ENCODE peak calls at places on chromosomes 4 and X, in seven cellular contexts. F is cardiac fibroblast, B is fibroblast of lung, H is cardiac muscle cell, D is fibroblast of mammary gland, P is tibial nerve, E is testis. Z is an unnamed sample.
A peak's percentile ranks its signal among the peaks of the same experiment; 100 is the strongest.

GRCh38 chrX:3717742-3718420 is 4.4 kb upstream of the PRKX start:
- DNase-seq in F (peak; percentile 42), B (peak; percentile 32), H (no peak), D (peak; percentile 52), P (no peak), E (no peak), Z (no peak)

GRCh38 chr4:142284402-142285221 is 561.5 kb downstream of the INPP4B start:
- DNase-seq in F (no peak), B (no peak), H (no peak), D (no peak), P (no peak), E (no peak), Z (no peak)

GRCh38 chr4:10856271-10856670 is 171.7 kb upstream of the CLNK start:
- DNase-seq in F (no peak), B (no peak), H (no peak), D (no peak), P (no peak), E (no peak), Z (no peak)

GRCh38 chr4:66373268-66373667 is 703.0 kb upstream of the EPHA5 start:
- DNase-seq in F (peak; percentile 30), B (no peak), H (no peak), D (no peak), P (no peak), E (no peak), Z (no peak)

GRCh38 chrX:118383120-118383519 is 37.2 kb downstream of the WDR44 start:
- DNase-seq in F (peak; percentile 5), B (no peak), H (no peak), D (peak; percentile 11), P (no peak), E (no peak), Z (no peak)

GRCh38 chr4:121376541-121376940 is 4.3 kb downstream of the QRFPR start:
- DNase-seq in F (no peak), B (no peak), H (no peak), D (no peak), P (no peak), E (no peak), Z (no peak)

GRCh38 chr4:41178372-41179085 is 35.8 kb downstream of the APBB2 start:
- DNase-seq in F (peak; percentile 93), B (peak; percentile 95), H (no peak), D (peak; percentile 99), P (no peak), E (no peak), Z (no peak)

GRCh38 chrX:99242001-99242400 is 1168.1 kb downstream of the PCDH19 start:
- DNase-seq in F (no peak), B (no peak), H (no peak), D (no peak), P (no peak), E (no peak), Z (no peak)

GRCh38 chrX:13087322-13088154 is 43.1 kb upstream of the FAM9C start:
- DNase-seq in F (peak; percentile 46), B (no peak), H (no peak), D (no peak), P (no peak), E (no peak), Z (no peak)

GRCh38 chrX:54430519-54430918 is 9.7 kb upstream of the TSR2 start:
- DNase-seq in F (no peak), B (no peak), H (no peak), D (no peak), P (no peak), E (no peak), Z (no peak)

GRCh38 chrX:132490086-132490419 is 1.2 kb upstream of the MBNL3 start:
- DNase-seq in F (no peak), B (no peak), H (no peak), D (no peak), P (no peak), E (no peak), Z (no peak)

GRCh38 chr4:40648141-40648540 is 18.5 kb upstream of the RBM47 start:
- DNase-seq in F (no peak), B (no peak), H (no peak), D (peak; percentile 8), P (no peak), E (no peak), Z (no peak)

GRCh38 chrX:47612418-47612817 is 7.2 kb downstream of the SYN1 start:
- DNase-seq in F (no peak), B (no peak), H (no peak), D (no peak), P (no peak), E (no peak), Z (no peak)

DNA sequence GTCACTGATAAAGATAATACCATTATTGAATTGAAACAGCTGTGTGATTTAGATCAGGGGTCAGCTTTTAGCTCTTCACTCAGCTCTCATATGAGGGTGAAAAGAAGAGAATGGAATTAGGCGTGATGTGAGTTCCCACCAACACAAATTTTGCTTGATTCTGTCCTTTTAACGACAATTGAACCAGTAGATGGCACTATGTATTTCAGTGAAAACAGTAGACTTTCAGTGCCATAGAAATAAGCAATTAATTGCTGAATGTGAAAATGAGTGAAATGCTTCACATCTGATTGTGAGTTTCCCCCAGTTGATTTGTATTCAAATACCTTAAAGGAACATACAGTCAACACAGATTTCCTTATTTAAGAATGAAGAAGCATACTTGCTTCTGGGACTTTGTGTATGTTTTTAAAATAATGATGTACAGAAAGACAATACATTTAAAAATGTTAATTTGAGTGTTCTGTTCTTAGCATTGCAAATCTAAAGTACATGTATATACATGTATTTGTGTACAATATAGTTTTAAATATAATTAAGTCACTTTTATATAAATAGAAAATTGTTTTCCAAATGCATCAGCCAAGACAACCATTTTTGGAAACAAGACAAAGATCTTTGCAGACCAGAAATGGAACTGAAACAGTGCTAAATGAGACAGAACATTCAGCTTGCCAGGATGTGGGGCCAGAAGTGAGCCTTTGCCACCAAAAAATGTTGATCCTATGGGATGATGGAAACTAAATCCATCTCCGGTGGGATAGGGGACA is 178.8 kb downstream of the SNCA start:
- DNase-seq in F (peak; percentile 63), B (peak; percentile 74), H (peak; percentile 13), D (peak; percentile 53), P (no peak), E (no peak), Z (no peak)
- TF ChIP-seq CTCF in F (peak; percentile 31), B (peak; percentile 38), H (peak; percentile 52), D (peak; percentile 54), P (peak; percentile 40), E (peak; percentile 4), Z (peak; percentile 62)

GRCh38 chr4:94757192-94758140 is at the start of gene BMPR1B:
- DNase-seq in F (peak; percentile 77), B (peak; percentile 71), H (peak; percentile 74), D (peak; percentile 66), P (no peak), E (peak; percentile 46), Z (no peak)
- TF ChIP-seq CTCF in F (no peak), B (peak; percentile 12), H (no peak), D (no peak), P (no peak), E (no peak), Z (peak; percentile 22)

GRCh38 chrX:150451953-150452352 is 88.8 kb downstream of the MAMLD1 start:
- DNase-seq in F (no peak), B (no peak), H (no peak), D (no peak), P (no peak), E (no peak), Z (no peak)

GRCh38 chrX:150450519-150451177 is 87.5 kb downstream of the MAMLD1 start:
- DNase-seq in F (no peak), B (no peak), H (no peak), D (no peak), P (no peak), E (no peak), Z (no peak)

GRCh38 chrX:150446151-150446550 is 83.0 kb downstream of the MAMLD1 start:
- DNase-seq in F (no peak), B (no peak), H (no peak), D (no peak), P (no peak), E (no peak), Z (no peak)

GRCh38 chrX:150446995-150447394 is 83.9 kb downstream of the MAMLD1 start:
- DNase-seq in F (peak; percentile 5), B (peak; percentile 24), H (no peak), D (peak; percentile 21), P (no peak), E (no peak), Z (no peak)

DNA sequence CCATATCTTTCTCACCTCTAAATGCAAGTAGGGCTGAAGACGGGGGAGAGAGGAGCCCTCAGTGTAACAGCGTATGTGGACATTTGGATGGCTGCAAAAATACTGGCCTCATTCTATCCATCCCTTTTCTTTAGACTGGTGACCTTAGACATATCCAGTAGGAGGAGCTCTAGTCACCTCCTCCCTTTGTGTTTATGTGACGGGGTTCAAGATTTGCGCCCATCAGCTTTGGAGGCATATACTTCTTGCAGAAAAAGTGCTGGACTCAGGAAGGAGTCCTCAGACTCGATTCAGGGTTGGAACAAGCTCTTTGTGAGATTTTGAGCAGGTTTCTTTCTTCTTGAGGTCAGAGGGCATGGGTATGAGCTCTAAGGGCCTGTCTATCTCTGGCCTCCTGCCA is 86.2 kb downstream of the MAMLD1 start:
- DNase-seq in F (no peak), B (no peak), H (no peak), D (no peak), P (no peak), E (no peak), Z (no peak)
- TF ChIP-seq CTCF in F (no peak), B (no peak), H (peak; percentile 6), D (no peak), P (no peak), E (no peak), Z (no peak)

GRCh38 chr4:111048316-111048715 is 425.4 kb upstream of the PITX2 start:
- DNase-seq in F (no peak), B (no peak), H (no peak), D (no peak), P (no peak), E (no peak), Z (no peak)
- TF ChIP-seq CTCF in F (no peak), B (no peak), H (no peak), D (no peak), P (no peak), E (no peak), Z (no peak)

Z was measured in D721Med.